ENCODE peak calls at places on chromosomes 3 and 15, in eight cellular contexts. O, V, Z, P, E, R, S and B are unnamed samples.

GRCh38 chr15:70235347-70235746 is 137.6 kb upstream of the TLE3 start:
- DNase-seq in R (no peak), O (no peak), E (peak; percentile 10), V (no peak), P (no peak), Z (no peak), S (no peak), B (no peak)

GRCh38 chr3:15361494-15362214 is 29.3 kb upstream of the SH3BP5 start:
- DNase-seq in Z (peak; percentile 99), R (peak; percentile 71), S (no peak), P (no peak), V (no peak), E (peak; percentile 77), O (peak; percentile 83), B (peak; percentile 86)

GRCh38 chr15:29438714-29439076 is 169.1 kb upstream of the NSMCE3 start:
- DNase-seq in P (no peak), V (no peak), O (peak; percentile 12), E (no peak), R (no peak), Z (no peak), S (no peak), B (no peak)

GRCh38 chr15:77634266-77634962 is 1.7 kb upstream of the LINGO1 start:
- DNase-seq in S (no peak), P (peak; percentile 64), O (peak; percentile 42), E (peak; percentile 58), V (peak; percentile 26), R (peak; percentile 78), Z (no peak), B (peak; percentile 43)

GRCh38 chr3:127824151-127824825 is 2.0 kb upstream of the MGLL start:
- DNase-seq in P (no peak), S (no peak), O (no peak), Z (no peak), E (no peak), R (no peak), V (no peak), B (no peak)

GRCh38 chr3:127565711-127566110 is 24.8 kb downstream of the TPRA1 start:
- DNase-seq in Z (no peak), E (no peak), R (no peak), S (no peak), V (no peak), P (no peak), O (no peak), B (no peak)

GRCh38 chr3:15120986-15121385 is 22.0 kb upstream of the RBSN start:
- DNase-seq in V (no peak), S (no peak), P (no peak), Z (peak; percentile 24), O (no peak), R (no peak), E (no peak), B (no peak)

GRCh38 chr3:34868935-34869334 is 770.4 kb upstream of the ARPP21 start:
- DNase-seq in E (no peak), S (no peak), R (no peak), Z (no peak), V (no peak), P (no peak), O (no peak), B (no peak)

GRCh38 chr3:120420855-120421570 is 29.8 kb downstream of the FSTL1 start:
- DNase-seq in Z (no peak), E (peak; percentile 82), R (peak; percentile 43), P (peak; percentile 82), S (peak; percentile 76), V (no peak), O (no peak), B (no peak)

GRCh38 chr3:71310595-71311319 is 272.8 kb downstream of the FOXP1 start:
- DNase-seq in O (peak; percentile 31), V (no peak), Z (no peak), S (no peak), E (peak; percentile 77), R (peak; percentile 66), P (peak; percentile 39), B (no peak)

GRCh38 chr3:167684389-167684993 is 30.7 kb upstream of the WDR49 start:
- DNase-seq in S (no peak), O (peak; percentile 42), P (peak; percentile 78), E (peak; percentile 68), Z (no peak), V (peak; percentile 46), R (peak; percentile 79), B (peak; percentile 37)

GRCh38 chr15:93209690-93210425 is 120.8 kb upstream of the RGMA start:
- DNase-seq in Z (no peak), S (no peak), V (no peak), R (no peak), P (no peak), E (peak; percentile 53), O (peak; percentile 22), B (no peak)

GRCh38 chr3:107452436-107452835 is 70.3 kb upstream of the BBX start:
- DNase-seq in P (peak; percentile 41), R (peak; percentile 55), O (peak; percentile 40), Z (no peak), E (peak; percentile 78), V (no peak), S (no peak), B (no peak)

GRCh38 chr3:197024881-197025735 is 4.5 kb downstream of the MELTF start:
- DNase-seq in S (peak; percentile 28), R (no peak), Z (no peak), E (no peak), O (no peak), V (no peak), P (no peak), B (no peak)

GRCh38 chr3:53046171-53047170 is 598 bp upstream of the SFMBT1 start:
- DNase-seq in P (peak; percentile 18), S (peak; percentile 77), R (peak; percentile 14), E (peak; percentile 21), O (no peak), Z (no peak), V (no peak), B (peak; percentile 80)

GRCh38 chr15:52783929-52784798 is 6.0 kb downstream of the ONECUT1 start:
- DNase-seq in E (peak; percentile 13), V (no peak), Z (no peak), R (no peak), S (no peak), O (no peak), P (no peak), B (peak; percentile 52)

GRCh38 chr15:52787123-52787503 is 3.0 kb downstream of the ONECUT1 start:
- DNase-seq in P (no peak), O (no peak), R (no peak), S (no peak), Z (no peak), E (no peak), V (no peak), B (no peak)

GRCh38 chr15:52786436-52787122 is 3.6 kb downstream of the ONECUT1 start:
- DNase-seq in E (no peak), R (no peak), S (no peak), V (no peak), Z (no peak), O (no peak), P (no peak), B (no peak)

GRCh38 chr15:52784799-52785671 is 5.1 kb downstream of the ONECUT1 start:
- DNase-seq in E (no peak), Z (no peak), V (no peak), S (no peak), O (no peak), R (no peak), P (no peak), B (no peak)

DNA sequence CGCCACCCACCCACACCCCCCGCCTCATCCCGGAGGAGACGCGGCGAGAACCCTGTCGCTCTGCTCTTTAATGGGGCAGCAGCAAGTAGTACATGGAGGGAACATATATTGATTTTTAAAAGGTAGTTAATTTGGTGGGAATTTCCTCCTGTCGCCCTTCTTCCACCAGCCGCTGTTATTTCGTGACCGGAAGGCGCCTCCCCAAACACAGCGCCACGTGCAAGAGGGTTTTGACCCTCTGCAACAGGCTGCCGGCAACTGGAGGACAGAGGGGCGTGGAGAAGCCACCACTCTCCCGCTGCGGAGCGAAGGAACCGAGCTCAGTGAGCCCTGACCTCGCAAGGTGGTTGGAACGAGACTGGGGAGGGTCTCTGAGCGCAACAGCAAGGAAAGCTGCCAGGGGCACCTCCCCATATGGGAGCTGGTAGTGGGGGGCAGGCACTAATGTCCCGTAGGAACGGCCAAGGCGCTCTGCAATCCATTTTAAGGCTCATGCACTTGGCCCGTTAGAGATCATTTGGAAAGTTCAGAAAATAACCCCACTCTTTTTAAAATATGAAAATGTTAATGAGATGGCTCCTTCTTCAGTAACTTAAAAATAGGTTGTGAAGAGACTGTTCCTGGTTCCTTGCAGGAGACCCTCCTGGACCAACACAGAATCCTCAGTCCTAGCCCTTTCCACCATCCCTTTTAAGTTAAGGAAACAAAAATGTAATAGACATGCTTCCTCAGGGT is 4.3 kb downstream of the ONECUT1 start:
- DNase-seq in V (no peak), E (no peak), Z (no peak), S (no peak), R (no peak), P (no peak), O (no peak), B (no peak)
- H3K4me3 ChIP-seq in V (no peak overlapping the region), E (no peak overlapping the region), Z (no peak overlapping the region), S (no peak overlapping the region), R (no peak overlapping the region), P (no peak overlapping the region), O (no peak overlapping the region), B (no peak overlapping the region)

DNA sequence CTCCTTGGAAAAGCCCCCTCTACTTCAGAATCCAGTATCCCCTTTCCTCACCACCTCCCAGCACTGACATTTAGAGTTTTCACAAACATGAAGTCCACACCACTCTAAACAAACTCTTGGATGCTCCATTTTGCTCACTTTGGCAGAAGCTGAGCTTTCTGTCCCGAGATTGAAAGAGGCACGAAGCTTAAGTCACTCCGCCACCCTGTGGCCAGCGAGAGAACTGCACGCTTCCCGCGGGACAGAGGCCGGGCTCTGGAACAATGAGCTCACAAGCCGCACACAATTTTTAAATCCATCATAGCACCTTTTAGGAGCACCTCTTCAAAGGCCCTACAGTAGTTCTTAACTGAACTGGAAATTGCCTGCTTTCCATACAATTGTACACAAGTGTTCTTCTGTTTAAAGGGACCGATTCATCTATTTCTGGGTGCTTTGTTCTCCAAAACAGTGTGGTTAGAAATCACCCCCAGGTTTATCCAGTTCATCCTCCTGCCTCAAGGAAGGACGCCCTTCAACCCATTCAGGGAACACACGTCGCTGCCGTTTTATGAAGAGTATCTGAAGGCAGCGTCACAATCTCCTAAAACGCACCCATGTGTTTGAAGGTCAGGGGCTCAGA is 226.1 kb downstream of the VPS13C start:
- DNase-seq in S (peak; percentile 87), E (peak; percentile 86), O (peak; percentile 55), Z (no peak), R (peak; percentile 89), V (peak; percentile 52), P (peak; percentile 85), B (peak; percentile 67)
- TF ChIP-seq CTCF in S (peak; percentile 91), E (peak; percentile 96), O (peak; percentile 96), Z (peak; percentile 94), R (peak; percentile 98), V (peak; percentile 43), P (peak; percentile 99), B (peak; percentile 97)

GRCh38 chr3:156678216-156678615 is 3.8 kb downstream of the TIPARP start:
- DNase-seq in Z (no peak), O (no peak), S (no peak), V (no peak), E (no peak), R (no peak), P (no peak), B (no peak)
- H3K4me3 ChIP-seq in Z (peak overlapping the region; percentile 98), O (peak overlapping the region; percentile 94), S (peak overlapping the region; percentile 95), V (no peak overlapping the region), E (no peak overlapping the region), R (no peak overlapping the region), P (peak overlapping the region; percentile 11), B (peak overlapping the region; percentile 75)

DNA sequence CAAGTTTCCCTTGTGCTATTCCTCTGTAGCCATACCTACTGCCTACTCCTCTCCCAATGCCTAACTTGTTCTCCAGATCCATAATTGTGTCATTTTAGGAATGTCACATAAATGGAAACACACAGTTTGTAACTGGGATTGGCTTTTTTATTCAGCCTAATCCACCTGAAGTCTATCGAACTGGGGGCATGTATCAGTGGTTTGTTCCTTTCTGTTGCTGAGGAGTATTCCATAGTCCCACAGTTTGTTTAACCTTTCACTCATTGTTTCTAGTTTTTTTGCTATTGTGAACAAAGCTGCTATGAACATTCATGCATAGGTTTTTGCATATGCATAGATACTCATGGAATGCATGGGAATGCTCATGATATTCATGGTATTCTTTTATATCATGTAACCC is 25.8 kb upstream of the LRRC34 start:
- DNase-seq in O (no peak), Z (no peak), P (no peak), R (no peak), V (no peak), E (no peak), S (no peak), B (no peak)
- TF ChIP-seq CTCF in O (no peak), Z (no peak), P (no peak), R (no peak), V (no peak), E (no peak), S (no peak), B (no peak)